ENCODE peak calls at places on chromosomes 6 and 20, in eight cellular contexts. X, L, V, A, C, P, B and O are unnamed samples.

GRCh38 chr20:61436674-61437279 is 184.7 kb downstream of the CDH4 start:
- DNase-seq in X (peak; percentile 55), L (peak; percentile 98), V (no peak), A (no peak), C (no peak), P (no peak), B (peak; percentile 97), O (no peak)

GRCh38 chr6:27250277-27250954 is 2.9 kb downstream of the PRSS16 start:
- DNase-seq in X (no peak), L (no peak), V (no peak), A (no peak), C (no peak), P (no peak), B (no peak), O (no peak)

GRCh38 chr6:35686873-35687557 is 1.7 kb downstream of the FKBP5 start:
- DNase-seq in X (no peak), L (no peak), V (no peak), A (no peak), C (no peak), P (no peak), B (no peak), O (no peak)

GRCh38 chr6:36626636-36627035 is 32.5 kb downstream of the SRSF3 start:
- DNase-seq in X (no peak), L (no peak), V (no peak), A (no peak), C (no peak), P (no peak), B (no peak), O (no peak)

GRCh38 chr6:76004202-76004601 is 68.3 kb downstream of the IMPG1 start:
- DNase-seq in X (no peak), L (no peak), V (no peak), A (no peak), C (no peak), P (no peak), B (no peak), O (no peak)

GRCh38 chr6:99933129-99933528 is 60.9 kb downstream of the MCHR2 start:
- DNase-seq in X (peak; percentile 75), L (peak; percentile 80), V (no peak), A (no peak), C (no peak), P (no peak), B (peak; percentile 62), O (no peak)

GRCh38 chr6:122406187-122406586 is 6.7 kb downstream of the HSF2 start:
- DNase-seq in X (no peak), L (no peak), V (no peak), A (no peak), C (no peak), P (no peak), B (no peak), O (no peak)

GRCh38 chr6:4940416-4940815 is 63.4 kb downstream of the RPP40 start:
- DNase-seq in X (no peak), L (peak; percentile 45), V (no peak), A (no peak), C (no peak), P (no peak), B (no peak), O (no peak)

GRCh38 chr6:1970151-1970561 is 275.2 kb downstream of the GMDS start:
- DNase-seq in X (no peak), L (peak; percentile 10), V (no peak), A (no peak), C (no peak), P (no peak), B (no peak), O (no peak)

GRCh38 chr20:55269913-55270312 is 735.4 kb downstream of the CBLN4 start:
- DNase-seq in X (no peak), L (peak; percentile 6), V (no peak), A (no peak), C (no peak), P (no peak), B (peak; percentile 72), O (no peak)

GRCh38 chr20:17442588-17442987 is 88.6 kb downstream of the BFSP1 start:
- DNase-seq in X (no peak), L (no peak), V (no peak), A (no peak), C (no peak), P (no peak), B (no peak), O (no peak)

GRCh38 chr20:49956689-49957443 is 20.7 kb downstream of the RNF114 start:
- DNase-seq in X (no peak), L (no peak), V (no peak), A (no peak), C (peak; percentile 30), P (peak; percentile 46), B (no peak), O (no peak)

GRCh38 chr6:33069021-33069738 is 4.3 kb downstream of the HLA-DPA1 start:
- DNase-seq in X (no peak), L (no peak), V (no peak), A (no peak), C (no peak), P (no peak), B (no peak), O (no peak)

GRCh38 chr6:31776563-31776960 is 566 bp downstream of the VWA7 start:
- DNase-seq in X (no peak), L (no peak), V (peak; percentile 31), A (no peak), C (no peak), P (no peak), B (no peak), O (no peak)

GRCh38 chr6:110491644-110492317 is 15.4 kb upstream of the SLC22A16 start:
- DNase-seq in X (no peak), L (peak; percentile 62), V (no peak), A (no peak), C (no peak), P (no peak), B (peak; percentile 41), O (no peak)

GRCh38 chr6:128600397-128600951 is 80.1 kb upstream of the PTPRK start:
- DNase-seq in X (peak; percentile 90), L (peak; percentile 98), V (no peak), A (no peak), C (no peak), P (no peak), B (peak; percentile 96), O (no peak)

GRCh38 chr6:137387365-137387764 is 106.8 kb downstream of the OLIG3 start:
- DNase-seq in X (no peak), L (no peak), V (no peak), A (no peak), C (no peak), P (no peak), B (no peak), O (no peak)

GRCh38 chr6:108502826-108503225 is 57.9 kb upstream of the FOXO3 start:
- DNase-seq in X (no peak), L (no peak), V (no peak), A (no peak), C (no peak), P (no peak), B (no peak), O (no peak)

GRCh38 chr6:129501401-129502051 is 208.5 kb downstream of the ARHGAP18 start:
- DNase-seq in X (peak; percentile 60), L (peak; percentile 99), V (peak; percentile 36), A (no peak), C (no peak), P (peak; percentile 39), B (peak; percentile 94), O (no peak)

GRCh38 chr20:47276856-47277541 is 79.5 kb downstream of the ZMYND8 start:
- DNase-seq in X (peak; percentile 52), L (peak; percentile 87), V (no peak), A (no peak), C (no peak), P (no peak), B (no peak), O (no peak)

GRCh38 chr6:134175532-134176282 is 123.3 kb upstream of the SLC2A12 start:
- DNase-seq in X (no peak), L (peak; percentile 80), V (peak; percentile 66), A (peak; percentile 13), C (no peak), P (peak; percentile 27), B (peak; percentile 87), O (peak; percentile 17)

GRCh38 chr20:53652859-53653520 is 59.4 kb upstream of the ZNF217 start:
- DNase-seq in X (no peak), L (no peak), V (no peak), A (no peak), C (no peak), P (no peak), B (no peak), O (no peak)

GRCh38 chr6:156617376-156617775 is 159.8 kb upstream of the ARID1B start:
- DNase-seq in X (no peak), L (peak; percentile 59), V (no peak), A (no peak), C (no peak), P (no peak), B (no peak), O (no peak)

GRCh38 chr6:30618270-30618787 is 689 bp downstream of the MRPS18B start:
- DNase-seq in X (no peak), L (no peak), V (no peak), A (no peak), C (no peak), P (peak; percentile 19), B (no peak), O (no peak)

GRCh38 chr6:88006559-88006958 is 41.1 kb upstream of the SPACA1 start:
- DNase-seq in X (no peak), L (no peak), V (no peak), A (no peak), C (no peak), P (no peak), B (no peak), O (no peak)

GRCh38 chr6:7238900-7239589 is 74.0 kb downstream of the SSR1 start:
- DNase-seq in X (no peak), L (peak; percentile 67), V (peak; percentile 76), A (peak; percentile 26), C (peak; percentile 20), P (peak; percentile 71), B (peak; percentile 67), O (peak; percentile 27)

GRCh38 chr6:153001767-153002612 is 519 bp downstream of the MTRF1L start:
- DNase-seq in X (no peak), L (peak; percentile 22), V (no peak), A (no peak), C (no peak), P (no peak), B (peak; percentile 19), O (no peak)

GRCh38 chr20:56580226-56580625 is 47.2 kb downstream of the FAM209B start:
- DNase-seq in X (no peak), L (no peak), V (no peak), A (no peak), C (no peak), P (no peak), B (no peak), O (no peak)

GRCh38 chr6:157667211-157668033 is 155.6 kb upstream of the SNX9 start:
- DNase-seq in X (peak; percentile 59), L (peak; percentile 73), V (peak; percentile 58), A (peak; percentile 31), C (peak; percentile 73), P (peak; percentile 92), B (peak; percentile 67), O (no peak)

GRCh38 chr20:31708839-31709534 is 13.7 kb downstream of the BCL2L1 start:
- DNase-seq in X (no peak), L (no peak), V (no peak), A (no peak), C (no peak), P (no peak), B (no peak), O (no peak)

GRCh38 chr6:72824833-72825232 is 203.0 kb downstream of the KCNQ5 start:
- DNase-seq in X (no peak), L (no peak), V (no peak), A (no peak), C (no peak), P (no peak), B (no peak), O (no peak)

GRCh38 chr6:57173056-57173885 is 1.1 kb downstream of the BAG2 start:
- DNase-seq in X (no peak), L (peak; percentile 36), V (peak; percentile 38), A (no peak), C (no peak), P (no peak), B (peak; percentile 39), O (no peak)

GRCh38 chr6:137148291-137149076 is 25.0 kb downstream of the IL22RA2 start:
- DNase-seq in X (peak; percentile 19), L (no peak), V (no peak), A (no peak), C (no peak), P (peak; percentile 96), B (no peak), O (no peak)